ENCODE peak calls at places on chromosomes 3 and 15, in nine cellular contexts. F is GM23338; A is right cardiac atrium; K is HAP-1; S is astrocyte of the spinal cord; R is cardiac muscle cell; L is activated T-helper 1 cell treated with anti-CD3 and anti-CD28 coated beads, Interleukin-2, amount 50 U/mL, for 16 hours; Z is hippocampal formation; X is activated gamma-delta T cell treated with Interleukin-2 at 50 U/mL for 16 hours. M is an unnamed sample.

GRCh38 chr3:153210660-153211059 is 48.6 kb downstream of the RAP2B start:
- DNase-seq in Z (no peak), L (no peak), R (peak; percentile 24), F (no peak), X (no peak), K (no peak), A (no peak), S (no peak), M (no peak)

GRCh38 chr3:45564172-45564571 is 30.4 kb upstream of the LIMD1 start:
- DNase-seq in S (no peak), X (no peak), R (no peak), K (no peak), L (no peak), Z (no peak), F (no peak), A (no peak), M (no peak)

GRCh38 chr15:80804970-80805495 is 25.9 kb downstream of the CEMIP start:
- DNase-seq in Z (no peak), F (peak; percentile 21), R (no peak), X (no peak), K (no peak), S (no peak), A (no peak), L (no peak), M (no peak)

GRCh38 chr3:158935846-158936245 is 134.0 kb downstream of the MFSD1 start:
- DNase-seq in A (no peak), L (no peak), K (no peak), S (no peak), X (no peak), R (no peak), Z (no peak), F (no peak), M (no peak)

GRCh38 chr15:43901485-43901884 is 74.7 kb downstream of the WDR76 start:
- DNase-seq in F (no peak), A (no peak), R (no peak), Z (no peak), L (no peak), S (no peak), X (no peak), K (no peak), M (no peak)

GRCh38 chr3:79187441-79187840 is 580.4 kb downstream of the ROBO1 start:
- DNase-seq in Z (no peak), X (no peak), L (no peak), S (no peak), F (no peak), K (peak; percentile 8), R (no peak), A (no peak), M (no peak)

GRCh38 chr3:138136208-138136607 is 4.0 kb upstream of the A4GNT start:
- DNase-seq in R (no peak), X (no peak), F (no peak), A (no peak), K (no peak), S (no peak), L (no peak), Z (no peak), M (no peak)

GRCh38 chr15:40046721-40047412 is 7.9 kb upstream of the SRP14 start:
- DNase-seq in R (peak; percentile 62), A (no peak), S (peak; percentile 78), Z (no peak), X (no peak), F (no peak), L (no peak), K (no peak), M (no peak)

GRCh38 chr3:64995857-64996564 is 308.2 kb upstream of the ADAMTS9 start:
- DNase-seq in Z (no peak), A (no peak), L (no peak), F (no peak), X (no peak), K (no peak), R (peak; percentile 86), S (peak; percentile 56), M (no peak)

GRCh38 chr3:173653781-173654180 is 256.2 kb downstream of the NLGN1 start:
- DNase-seq in A (no peak), R (no peak), X (no peak), F (no peak), Z (no peak), K (no peak), S (no peak), L (no peak), M (no peak)

GRCh38 chr15:87943629-87944028 is 312.9 kb downstream of the NTRK3 start:
- DNase-seq in F (no peak), R (no peak), S (no peak), A (no peak), X (no peak), K (no peak), Z (no peak), L (no peak), M (no peak)

GRCh38 chr3:114739627-114740026 is 407.5 kb downstream of the ZBTB20 start:
- DNase-seq in L (no peak), X (no peak), R (no peak), S (no peak), K (no peak), A (no peak), Z (no peak), F (no peak), M (no peak)

GRCh38 chr15:92100751-92101150 is 247.2 kb downstream of the SLCO3A1 start:
- DNase-seq in K (no peak), A (no peak), R (no peak), L (no peak), Z (no peak), X (no peak), S (no peak), F (no peak), M (no peak)

GRCh38 chr3:43436507-43437140 is 150.3 kb downstream of the SNRK start:
- DNase-seq in X (no peak), A (no peak), F (peak; percentile 60), L (no peak), S (no peak), Z (no peak), R (no peak), K (no peak), M (no peak)